ENCODE peak calls at places on chromosomes 4 and X, in four cellular contexts. Z is NB4; E is CD8-positive, alpha-beta T cell; W is ELF-1. S is an unnamed sample.

GRCh38 chr4:8393593-8394038 is 46.9 kb downstream of the ACOX3 start:
- DNase-seq in Z (no peak), E (no peak), W (peak), S (no peak)

GRCh38 chr4:13344216-13344615 is 139.9 kb downstream of the RAB28 start:
- DNase-seq in Z (peak), E (no peak), W (no peak), S (peak)

GRCh38 chr4:119314356-119314755 is 7.6 kb downstream of the FABP2 start:
- DNase-seq in Z (peak), E (peak), W (peak), S (peak)

GRCh38 chrX:110042521-110042920 is 39.6 kb downstream of the TMEM164 start:
- DNase-seq in Z (peak), E (no peak), W (no peak), S (peak)

GRCh38 chr4:18366762-18367358 is 345.3 kb upstream of the LCORL start:
- DNase-seq in Z (peak), E (no peak), W (peak), S (peak)

GRCh38 chrX:15930585-15930984 is 76.0 kb upstream of the AP1S2 start:
- DNase-seq in Z (peak), E (no peak), W (no peak), S (peak)

GRCh38 chrX:47285762-47286320 is 53.0 kb downstream of the USP11 start:
- DNase-seq in Z (no peak), E (no peak), W (no peak), S (no peak)

GRCh38 chrX:28901637-28902036 is 314.4 kb downstream of the IL1RAPL1 start:
- DNase-seq in Z (no peak), E (no peak), W (no peak), S (no peak)

GRCh38 chrX:21487832-21488231 is 113.6 kb downstream of the CNKSR2 start:
- DNase-seq in Z (no peak), E (no peak), W (no peak), S (no peak)

GRCh38 chrX:93322110-93322509 is 351.3 kb downstream of the NAP1L3 start:
- DNase-seq in Z (no peak), E (no peak), W (no peak), S (no peak)

GRCh38 chr4:8167815-8168214 is 9.2 kb upstream of the ABLIM2 start:
- DNase-seq in Z (no peak), E (no peak), W (no peak), S (no peak)

GRCh38 chrX:43963726-43964125 is 9.5 kb downstream of the NDP start:
- DNase-seq in Z (no peak), E (no peak), W (no peak), S (no peak)

GRCh38 chrX:3262906-3263305 is 83.5 kb downstream of the MXRA5 start:
- DNase-seq in Z (no peak), E (no peak), W (peak), S (no peak)

GRCh38 chr4:159278399-159278798 is 175.5 kb downstream of the RAPGEF2 start:
- DNase-seq in Z (no peak), E (no peak), W (no peak), S (no peak)

GRCh38 chrX:154719132-154719675 is 31.7 kb downstream of the GAB3 start:
- DNase-seq in Z (peak), E (peak), W (no peak), S (peak)

GRCh38 chr4:27721193-27721592 is 860.6 kb downstream of the STIM2 start:
- DNase-seq in Z (no peak), E (no peak), W (no peak), S (no peak)

S was measured in OCI-M1.